ENCODE peak calls at places on chromosomes 2 and 18, in five cellular contexts. One of them, this sample, is unnamed.

GRCh38 chr2:139773720-139774277 is 993.6 kb upstream of the NXPH2 start:
- DNase-seq in suprapubic skin: no peak
- DNase-seq in GM12865: no peak
- DNase-seq in T-cell: no peak
- DNase-seq in tibial artery: no peak
- DNase-seq in this sample: no peak

GRCh38 chr2:169714699-169715098 is 18.9 kb upstream of the KLHL23 start:
- DNase-seq in suprapubic skin: no peak
- DNase-seq in GM12865: no peak
- DNase-seq in T-cell: no peak
- DNase-seq in tibial artery: no peak
- DNase-seq in this sample: no peak

GRCh38 chr2:142585785-142586184 is 291.7 kb upstream of the KYNU start:
- DNase-seq in suprapubic skin: no peak
- DNase-seq in GM12865: peak; percentile 69
- DNase-seq in T-cell: no peak
- DNase-seq in tibial artery: no peak
- DNase-seq in this sample: no peak

GRCh38 chr2:25228848-25229674 is 60.7 kb upstream of the POMC start:
- DNase-seq in suprapubic skin: no peak
- DNase-seq in GM12865: peak; percentile 69
- DNase-seq in T-cell: no peak
- DNase-seq in tibial artery: peak; percentile 79
- DNase-seq in this sample: peak; percentile 69

GRCh38 chr2:88503771-88504170 is 51.3 kb upstream of the FOXI3 start:
- DNase-seq in suprapubic skin: no peak
- DNase-seq in GM12865: no peak
- DNase-seq in T-cell: no peak
- DNase-seq in tibial artery: no peak
- DNase-seq in this sample: no peak

GRCh38 chr2:10576456-10576855 is 113.3 kb downstream of the NOL10 start:
- DNase-seq in suprapubic skin: no peak
- DNase-seq in GM12865: no peak
- DNase-seq in T-cell: no peak
- DNase-seq in tibial artery: no peak
- DNase-seq in this sample: no peak

GRCh38 chr2:43207553-43208300 is 18.7 kb downstream of the ZFP36L2 start:
- DNase-seq in suprapubic skin: no peak
- DNase-seq in GM12865: no peak
- DNase-seq in T-cell: no peak
- DNase-seq in tibial artery: no peak
- DNase-seq in this sample: no peak

GRCh38 chr2:238308177-238308576 is 12.1 kb upstream of the TRAF3IP1 start:
- DNase-seq in suprapubic skin: no peak
- DNase-seq in GM12865: no peak
- DNase-seq in T-cell: no peak
- DNase-seq in tibial artery: no peak
- DNase-seq in this sample: no peak

GRCh38 chr2:145729481-145729880 is 1209.6 kb upstream of the ZEB2 start:
- DNase-seq in suprapubic skin: no peak
- DNase-seq in GM12865: no peak
- DNase-seq in T-cell: no peak
- DNase-seq in tibial artery: no peak
- DNase-seq in this sample: no peak

GRCh38 chr2:173204316-173204715 is 128.7 kb downstream of the MAP3K20 start:
- DNase-seq in suprapubic skin: no peak
- DNase-seq in GM12865: no peak
- DNase-seq in T-cell: no peak
- DNase-seq in tibial artery: no peak
- DNase-seq in this sample: no peak

GRCh38 chr2:97751752-97752151 is 38.4 kb downstream of the ZAP70 start:
- DNase-seq in suprapubic skin: peak; percentile 44
- DNase-seq in GM12865: no peak
- DNase-seq in T-cell: no peak
- DNase-seq in tibial artery: no peak
- DNase-seq in this sample: no peak

GRCh38 chr2:10009271-10009810 is 34.0 kb upstream of the KLF11 start:
- DNase-seq in suprapubic skin: peak; percentile 76
- DNase-seq in GM12865: no peak
- DNase-seq in T-cell: no peak
- DNase-seq in tibial artery: no peak
- DNase-seq in this sample: no peak

GRCh38 chr2:56449449-56449860 is 265.7 kb downstream of the CCDC85A start:
- DNase-seq in suprapubic skin: no peak
- DNase-seq in GM12865: no peak
- DNase-seq in T-cell: no peak
- DNase-seq in tibial artery: no peak
- DNase-seq in this sample: no peak

GRCh38 chr2:219308142-219309093 is 783 bp downstream of the PTPRN start:
- DNase-seq in suprapubic skin: peak; percentile 76
- DNase-seq in GM12865: peak; percentile 46
- DNase-seq in T-cell: peak; percentile 71
- DNase-seq in tibial artery: no peak
- DNase-seq in this sample: peak; percentile 22

GRCh38 chr2:45898819-45899218 is 247.3 kb downstream of the PRKCE start:
- DNase-seq in suprapubic skin: no peak
- DNase-seq in GM12865: no peak
- DNase-seq in T-cell: no peak
- DNase-seq in tibial artery: no peak
- DNase-seq in this sample: no peak

GRCh38 chr2:196511258-196511971 is 128.1 kb upstream of the CCDC150 start:
- DNase-seq in suprapubic skin: no peak
- DNase-seq in GM12865: no peak
- DNase-seq in T-cell: no peak
- DNase-seq in tibial artery: no peak
- DNase-seq in this sample: no peak

GRCh38 chr18:76620326-76620813 is 125.3 kb upstream of the ZNF516 start:
- DNase-seq in suprapubic skin: peak; percentile 89
- DNase-seq in GM12865: peak; percentile 76
- DNase-seq in T-cell: peak; percentile 30
- DNase-seq in tibial artery: peak; percentile 86
- DNase-seq in this sample: peak; percentile 45

GRCh38 chr2:74199871-74200305 is 1.5 kb downstream of the MTHFD2 start:
- DNase-seq in suprapubic skin: no peak
- DNase-seq in GM12865: no peak
- DNase-seq in T-cell: no peak
- DNase-seq in tibial artery: no peak
- DNase-seq in this sample: no peak

GRCh38 chr2:219082332-219082958 is 21.7 kb upstream of the IHH start:
- DNase-seq in suprapubic skin: no peak
- DNase-seq in GM12865: no peak
- DNase-seq in T-cell: no peak
- DNase-seq in tibial artery: no peak
- DNase-seq in this sample: no peak

GRCh38 chr2:170147576-170147975 is 30.4 kb upstream of the MYO3B start:
- DNase-seq in suprapubic skin: no peak
- DNase-seq in GM12865: no peak
- DNase-seq in T-cell: no peak
- DNase-seq in tibial artery: no peak
- DNase-seq in this sample: no peak